ENCODE peak calls at places on chromosomes 5 and 9, in nine cellular contexts. G is uterus; T is IMR-90; C is heart right ventricle; U is heart left ventricle; F is body of pancreas; Z is effector memory CD4-positive, alpha-beta T cell; Q is tibial artery; P is left ventricle myocardium inferior. L is an unnamed sample.

GRCh38 chr9:33813712-33814641 is 3.0 kb upstream of the UBE2R2 start:
- DNase-seq in G (no peak), T (peak; percentile 90), C (no peak), U (no peak), F (no peak), Z (peak; percentile 4), Q (no peak), P (no peak), L (no peak)

GRCh38 chr5:119453045-119453383 is 717 bp downstream of the HSD17B4 start:
- DNase-seq in G (peak; percentile 30), T (peak; percentile 38), C (no peak), U (no peak), F (peak; percentile 36), Z (no peak), Q (peak; percentile 35), P (no peak), L (no peak)

GRCh38 chr9:124482431-124483031 is 24.7 kb downstream of the NR5A1 start:
- DNase-seq in G (no peak), T (no peak), C (no peak), U (peak; percentile 12), F (no peak), Z (no peak), Q (no peak), P (no peak), L (no peak)

GRCh38 chr9:97559111-97559514 is 57.6 kb downstream of the TMOD1 start:
- DNase-seq in G (peak; percentile 83), T (peak; percentile 42), C (no peak), U (no peak), F (no peak), Z (no peak), Q (no peak), P (no peak), L (no peak)

GRCh38 chr9:87579761-87580626 is 82.3 kb downstream of the DAPK1 start:
- DNase-seq in G (no peak), T (no peak), C (no peak), U (no peak), F (no peak), Z (no peak), Q (no peak), P (no peak), L (no peak)

GRCh38 chr5:177498013-177498847 is 826 bp upstream of the PDLIM7 start:
- DNase-seq in G (peak; percentile 59), T (no peak), C (peak; percentile 67), U (peak; percentile 69), F (peak; percentile 26), Z (peak; percentile 18), Q (no peak), P (peak; percentile 56), L (no peak)

GRCh38 chr9:126436545-126437269 is 110.1 kb downstream of the MVB12B start:
- DNase-seq in G (no peak), T (peak; percentile 22), C (no peak), U (no peak), F (no peak), Z (no peak), Q (no peak), P (no peak), L (no peak)

GRCh38 chr5:146878471-146879172 is at the start of gene PPP2R2B:
- DNase-seq in G (no peak), T (peak; percentile 1), C (peak; percentile 34), U (peak; percentile 29), F (peak; percentile 47), Z (peak; percentile 31), Q (peak; percentile 36), P (peak; percentile 20), L (no peak)

GRCh38 chr9:78369644-78370219 is 72.8 kb downstream of the PSAT1 start:
- DNase-seq in G (peak; percentile 16), T (peak; percentile 69), C (peak; percentile 67), U (peak; percentile 70), F (peak; percentile 81), Z (peak; percentile 20), Q (peak; percentile 57), P (peak; percentile 57), L (no peak)

GRCh38 chr9:88993871-88994819 is 2.9 kb downstream of the S1PR3 start:
- DNase-seq in G (peak; percentile 24), T (no peak), C (no peak), U (no peak), F (no peak), Z (no peak), Q (peak; percentile 19), P (no peak), L (no peak)

GRCh38 chr5:96714450-96714849 is 52.3 kb downstream of the CAST start:
- DNase-seq in G (no peak), T (no peak), C (no peak), U (no peak), F (no peak), Z (no peak), Q (no peak), P (no peak), L (no peak)
- H3K4me1 ChIP-seq in G (no peaks in the 10 kb centered on the region), T (peaks cover 7% of the 10 kb centered on the region), C (peaks cover 77% of the 10 kb centered on the region), U (peaks cover 92% of the 10 kb centered on the region), F (peaks cover 69% of the 10 kb centered on the region), Z (peaks cover 15% of the 10 kb centered on the region), Q (peaks cover 43% of the 10 kb centered on the region), P (peaks cover 100% of the 10 kb centered on the region), L (peaks cover 24% of the 10 kb centered on the region)

DNA sequence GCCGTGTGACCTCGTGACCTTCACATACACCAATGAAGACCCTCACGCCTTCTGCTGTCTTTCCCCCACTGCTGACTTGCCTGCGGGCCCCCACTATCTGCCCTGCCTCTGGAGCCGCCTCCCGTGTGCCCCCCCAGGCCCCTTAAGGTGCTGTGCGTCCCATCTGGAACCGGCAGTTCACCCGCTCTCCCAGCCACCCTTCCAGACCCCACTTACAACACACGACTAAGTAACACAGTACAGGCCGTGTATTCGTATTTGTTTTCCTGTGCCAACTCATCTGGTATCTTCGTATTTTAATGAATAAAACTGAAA is 21.7 kb upstream of the TERT start:
- DNase-seq in G (no peak), T (no peak), C (no peak), U (no peak), F (no peak), Z (no peak), Q (no peak), P (no peak), L (no peak)
- H3K27ac ChIP-seq in G (no peak overlapping the region), T (no peak overlapping the region), C (no peak overlapping the region), U (no peak overlapping the region), F (peak overlapping the region; percentile 86), Z (peak overlapping the region; percentile 70), Q (no peak overlapping the region), P (no peak overlapping the region), L (no peak overlapping the region)

DNA sequence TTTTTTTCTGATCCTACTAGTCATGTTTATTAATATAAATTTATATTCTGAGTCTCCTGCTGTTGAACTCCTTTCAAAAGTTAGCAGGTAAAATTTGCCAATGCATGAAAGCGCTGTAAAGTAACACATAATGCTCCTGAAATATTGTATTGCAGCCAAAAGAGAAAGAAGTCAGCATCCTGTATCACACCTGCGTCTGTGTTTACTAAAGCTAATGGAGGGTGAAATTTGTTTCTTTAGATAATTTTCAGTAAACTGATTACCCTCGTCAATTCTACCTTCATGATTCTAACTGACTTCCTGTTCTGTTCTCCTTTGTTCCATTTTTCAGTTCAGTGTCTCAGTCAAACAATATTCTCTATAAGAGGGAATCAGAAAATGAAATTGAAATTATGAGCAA is 415.4 kb downstream of the CDH9 start:
- DNase-seq in G (no peak), T (no peak), C (no peak), U (no peak), F (no peak), Z (no peak), Q (no peak), P (no peak), L (no peak)
- H3K4me3 ChIP-seq in G (no peak overlapping the region), T (no peak overlapping the region), C (no peak overlapping the region), U (no peak overlapping the region), F (no peak overlapping the region), Z (no peak overlapping the region), Q (no peak overlapping the region), P (no peak overlapping the region), L (no peak overlapping the region)

DNA sequence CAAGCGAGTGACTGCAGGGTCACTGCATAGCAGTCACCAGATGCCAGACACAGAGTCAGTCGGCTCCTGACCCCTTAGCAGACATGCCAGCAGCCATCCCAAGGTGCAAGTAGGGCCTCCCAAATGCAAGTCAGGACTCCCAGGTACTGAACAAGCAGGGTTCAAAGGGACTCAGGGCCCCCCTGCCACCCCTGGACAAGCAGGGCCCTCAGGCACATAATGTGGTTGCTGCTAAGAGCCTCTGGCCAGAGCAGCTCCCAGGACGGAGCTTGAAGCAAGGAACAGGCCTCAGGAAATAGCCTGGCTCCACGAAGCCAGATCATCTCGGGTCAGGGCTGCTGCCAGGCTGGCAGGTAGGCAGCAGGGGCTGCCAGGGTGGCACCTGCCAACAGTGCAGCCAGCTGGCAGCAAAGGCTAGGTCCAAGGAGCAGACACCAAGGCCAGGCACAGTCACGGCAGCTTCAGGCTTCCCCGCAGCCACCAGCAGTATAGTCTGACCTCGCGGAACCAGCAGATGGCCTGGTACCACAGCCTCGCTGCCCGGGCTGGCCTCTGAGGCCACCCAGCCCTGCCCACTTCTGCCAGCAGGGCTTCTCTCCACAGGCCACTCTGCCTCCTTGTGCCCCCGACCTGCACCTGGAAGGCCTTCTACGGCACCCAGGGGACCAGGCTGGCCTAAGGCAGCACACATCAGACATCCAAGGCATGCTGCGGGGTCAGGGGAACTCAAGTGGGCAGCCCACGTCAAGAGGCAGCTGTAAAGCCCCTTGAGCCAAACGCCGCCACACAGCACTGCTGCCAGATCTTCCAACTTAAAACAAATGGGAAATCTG is 7.4 kb downstream of the EEIG1 start:
- DNase-seq in G (no peak), T (no peak), C (peak; percentile 50), U (peak; percentile 71), F (peak; percentile 98), Z (no peak), Q (no peak), P (peak; percentile 46), L (no peak)
- H3K4me1 ChIP-seq in G (peaks cover 70% of the 10 kb centered on the region), T (peaks cover 51% of the 10 kb centered on the region), C (peaks cover 95% of the 10 kb centered on the region), U (peaks cover 96% of the 10 kb centered on the region), F (peaks cover 99% of the 10 kb centered on the region), Z (peaks cover 96% of the 10 kb centered on the region), Q (peaks cover 100% of the 10 kb centered on the region), P (peaks cover 100% of the 10 kb centered on the region), L (peaks cover 81% of the 10 kb centered on the region)

L was measured in thoracic aorta.